ENCODE peak calls at places on chromosomes 6 and 20, in four cellular contexts. T is adrenal gland, F is PC-3, Q is mammary epithelial cell. C is an unnamed sample. For H3K4me1 and H3K27me3, the result is how much of the 10 kb centered on the place peaks cover.

GRCh38 chr20:63101781-63102719 is 95.3 kb upstream of the BHLHE23 start:
- DNase-seq in T (peak), F (peak), Q (peak), C (peak)

GRCh38 chr6:30151580-30151979 is 9.4 kb downstream of the TRIM10 start:
- DNase-seq in T (no peak), F (no peak), Q (no peak), C (no peak)

GRCh38 chr20:50540620-50541605 is 30.7 kb downstream of the PTPN1 start:
- DNase-seq in T (no peak), F (peak), Q (peak), C (no peak)

GRCh38 chr6:35016417-35017221 is 124.5 kb downstream of the TCP11 start:
- DNase-seq in T (peak), F (no peak), Q (no peak), C (peak)

GRCh38 chr6:111605100-111605748 is 454 bp downstream of the TRAF3IP2 start:
- DNase-seq in T (peak), F (peak), Q (peak), C (peak)

GRCh38 chr6:44161997-44162338 is 3.3 kb downstream of the CAPN11 start:
- DNase-seq in T (no peak), F (peak), Q (peak), C (no peak)

GRCh38 chr6:40930555-40930954 is 108.5 kb downstream of the UNC5CL start:
- DNase-seq in T (no peak), F (no peak), Q (no peak), C (peak)

GRCh38 chr6:19845271-19846046 is 8.3 kb downstream of the ID4 start:
- DNase-seq in T (no peak), F (peak), Q (no peak), C (no peak)

GRCh38 chr6:158869604-158870417 is 50.6 kb upstream of the EZR start:
- DNase-seq in T (peak), F (peak), Q (peak), C (peak)

GRCh38 chr6:155779421-155779820 is 323.8 kb upstream of the NOX3 start:
- DNase-seq in T (no peak), F (no peak), Q (no peak), C (no peak)

GRCh38 chr6:47669684-47670515 is 28.5 kb upstream of the ADGRF4 start:
- DNase-seq in T (no peak), F (no peak), Q (peak), C (peak)

GRCh38 chr6:11246722-11247121 is 14.3 kb upstream of the NEDD9 start:
- DNase-seq in T (no peak), F (no peak), Q (no peak), C (peak)

GRCh38 chr6:11253594-11253993 is 21.1 kb upstream of the NEDD9 start:
- DNase-seq in T (no peak), F (peak), Q (no peak), C (no peak)

GRCh38 chr6:11248974-11249761 is 16.7 kb upstream of the NEDD9 start:
- DNase-seq in T (no peak), F (no peak), Q (no peak), C (peak)

GRCh38 chr6:11251553-11252358 is 19.3 kb upstream of the NEDD9 start:
- DNase-seq in T (peak), F (peak), Q (peak), C (no peak)
- H3K4me3 ChIP-seq in T (no peak), F (no peak), Q (no peak), C (no peak)

GRCh38 chr6:139538366-139538765 is 163.9 kb upstream of the CITED2 start:
- DNase-seq in T (no peak), F (no peak), Q (no peak), C (no peak)

GRCh38 chr6:139534472-139535115 is 160.1 kb upstream of the CITED2 start:
- DNase-seq in T (no peak), F (no peak), Q (no peak), C (peak)

GRCh38 chr6:139539852-139540251 is 165.4 kb upstream of the CITED2 start:
- DNase-seq in T (no peak), F (peak), Q (no peak), C (peak)

GRCh38 chr6:139533573-139534471 is 159.4 kb upstream of the CITED2 start:
- DNase-seq in T (no peak), F (no peak), Q (no peak), C (peak)

GRCh38 chr6:139536751-139537617 is 162.5 kb upstream of the CITED2 start:
- DNase-seq in T (no peak), F (no peak), Q (no peak), C (no peak)
- H3K4me1 ChIP-seq in T (under half), F (under half), Q (under half), C (under half)

GRCh38 chr20:1945660-1946059 is 48.2 kb downstream of the PDYN start:
- DNase-seq in T (no peak), F (no peak), Q (no peak), C (no peak)

GRCh38 chr20:1943267-1944002 is 48.2 kb downstream of the SIRPA start:
- DNase-seq in T (no peak), F (peak), Q (peak), C (no peak)

GRCh38 chr20:1945134-1945618 is 48.7 kb downstream of the PDYN start:
- DNase-seq in T (peak), F (no peak), Q (no peak), C (no peak)

GRCh38 chr20:1942486-1943266 is 47.5 kb downstream of the SIRPA start:
- DNase-seq in T (no peak), F (no peak), Q (no peak), C (no peak)

DNA sequence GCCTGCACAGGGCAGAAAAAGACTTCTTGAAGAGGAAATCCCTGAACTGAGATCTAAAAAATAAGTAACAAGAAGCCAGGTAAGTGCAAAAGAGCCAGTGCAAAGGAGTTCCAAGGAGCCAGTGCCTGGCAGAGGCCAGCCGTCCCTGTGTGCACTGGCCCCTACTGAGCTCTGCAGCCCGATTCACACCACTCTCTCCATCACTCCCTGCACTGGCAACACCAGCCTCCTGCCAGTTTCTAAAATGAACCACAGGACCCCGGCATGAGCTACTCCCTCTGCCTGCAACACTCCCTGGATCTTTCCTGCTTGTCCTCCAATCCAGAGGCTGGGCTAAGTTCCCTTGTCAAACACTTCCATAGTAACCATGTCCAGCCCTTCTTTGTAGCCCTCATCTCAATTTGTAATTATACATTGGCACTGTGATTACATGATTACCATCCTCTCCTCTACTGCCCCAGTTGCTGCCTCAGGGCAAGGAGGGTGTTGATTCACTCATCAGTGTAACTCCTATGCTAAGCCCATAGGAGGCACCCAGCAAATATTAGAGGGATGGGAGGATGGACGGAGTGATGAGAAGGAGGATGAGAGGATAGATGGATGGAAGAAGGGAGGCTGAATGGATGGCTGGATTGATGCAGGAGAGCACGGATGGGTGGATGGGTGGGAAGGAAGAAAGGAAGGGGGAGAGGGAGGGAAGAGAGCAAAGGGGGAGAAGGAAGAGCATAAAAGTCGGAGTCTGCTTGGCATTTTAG is 49.3 kb downstream of the SIRPA start:
- DNase-seq in T (no peak), F (no peak), Q (no peak), C (no peak)
- H3K27me3 ChIP-seq in T (under half), F (under half), Q (under half), C (under half)

GRCh38 chr6:117677553-117678131 is 2.4 kb downstream of the NUS1 start:
- DNase-seq in T (no peak), F (peak), Q (peak), C (no peak)
- H3K4me3 ChIP-seq in T (no peak), F (peak), Q (peak), C (peak)

DNA sequence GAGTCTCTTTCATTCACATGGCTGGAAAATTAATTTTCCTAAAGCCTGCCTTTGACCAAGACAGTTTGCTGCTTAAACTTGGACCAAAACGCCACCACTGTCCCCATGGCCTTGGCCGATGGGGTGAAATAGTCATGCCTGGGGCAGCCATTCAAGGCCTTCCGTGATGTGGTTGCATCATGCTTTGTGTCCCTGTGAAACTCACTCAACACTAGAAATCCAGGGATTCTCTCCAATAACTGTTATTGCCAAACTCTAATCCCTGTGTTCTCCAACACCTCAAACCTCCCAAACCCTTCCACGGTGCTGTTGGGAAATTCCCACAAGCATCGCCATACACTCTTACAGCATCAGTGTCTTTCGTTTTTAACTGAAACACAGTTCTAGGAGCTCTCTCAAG is 1.4 kb upstream of the TXNDC5 start:
- DNase-seq in T (peak), F (no peak), Q (no peak), C (no peak)
- H3K4me1 ChIP-seq in T (under half), F (under half), Q (under half), C (under half)

GRCh38 chr20:61859712-61860111 is 206.0 kb downstream of the TAF4 start:
- DNase-seq in T (no peak), F (no peak), Q (no peak), C (no peak)
- H3K27me3 ChIP-seq in T (under half), F (half or more), Q (under half), C (under half)

GRCh38 chr6:14721103-14721758 is 524.6 kb upstream of the JARID2 start:
- DNase-seq in T (no peak), F (no peak), Q (no peak), C (peak)

GRCh38 chr6:14722704-14723103 is 523.2 kb upstream of the JARID2 start:
- DNase-seq in T (no peak), F (no peak), Q (no peak), C (peak)

GRCh38 chr6:14719273-14719672 is 526.6 kb upstream of the JARID2 start:
- DNase-seq in T (no peak), F (no peak), Q (no peak), C (no peak)

GRCh38 chr6:14722001-14722567 is 523.8 kb upstream of the JARID2 start:
- DNase-seq in T (no peak), F (no peak), Q (no peak), C (no peak)

DNA sequence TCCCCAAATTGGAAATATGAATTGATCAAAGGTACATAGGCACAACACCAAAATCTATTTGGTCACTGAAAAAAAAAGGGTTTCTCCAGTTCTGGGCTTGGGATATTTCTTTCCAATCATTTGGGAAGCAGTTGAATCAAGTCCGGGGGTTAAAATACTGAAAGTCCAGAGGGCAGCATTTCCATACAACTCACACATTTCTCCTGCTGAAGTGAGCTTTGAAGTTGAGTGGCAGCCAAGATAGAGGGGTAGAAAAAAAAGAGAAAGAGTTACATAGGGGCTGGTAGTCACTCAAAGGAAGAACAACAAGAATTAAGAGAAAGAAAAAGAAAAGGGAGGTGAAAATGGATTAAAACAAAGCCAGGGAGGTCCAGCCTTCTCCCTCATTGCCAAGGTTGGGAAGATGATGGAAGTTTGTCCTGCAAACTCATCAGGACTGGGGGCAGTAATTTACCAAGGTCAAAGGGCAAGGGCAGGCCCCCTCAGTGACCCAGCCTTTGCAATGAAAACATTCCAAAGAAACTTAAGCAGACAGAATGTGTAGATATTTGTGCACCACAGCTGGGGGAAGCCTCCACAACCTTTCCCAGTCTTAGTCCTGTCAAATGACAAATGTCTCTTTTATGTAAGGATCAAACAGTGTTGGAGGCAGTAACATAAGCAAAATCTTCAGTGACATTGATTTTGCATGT is 525.3 kb upstream of the JARID2 start:
- DNase-seq in T (no peak), F (no peak), Q (no peak), C (no peak)
- H3K4me3 ChIP-seq in T (no peak), F (no peak), Q (no peak), C (no peak)